ENCODE peak calls at places on chromosomes 11 and 22, in ten cellular contexts. D is colonic mucosa, K is GM12878, S is MM.1S, U is A549, F is type B pancreatic cell, I is BE2C, B is pancreas, Y is cardiac fibroblast, M is endodermal cell. Z is an unnamed sample.

GRCh38 chr11:92875473-92875872 is 94.0 kb upstream of the MTNR1B start:
- DNase-seq in S (no peak), U (no peak), F (no peak), Y (no peak), B (no peak), D (no peak), M (peak; percentile 72), K (no peak), I (no peak), Z (no peak)

GRCh38 chr11:11444027-11444799 is 91.2 kb upstream of the CSNK2A3 start:
- DNase-seq in D (no peak), U (no peak), S (no peak), M (no peak), Y (peak; percentile 38), I (no peak), K (no peak), B (no peak), F (no peak), Z (peak; percentile 8)

GRCh38 chr11:96199563-96200025 is 143.4 kb downstream of the MAML2 start:
- DNase-seq in D (no peak), Y (peak; percentile 88), U (no peak), B (no peak), S (no peak), M (no peak), K (no peak), F (no peak), I (no peak), Z (peak; percentile 28)

GRCh38 chr22:31272522-31273446 is 19.5 kb downstream of the PIK3IP1 start:
- DNase-seq in M (peak; percentile 91), K (no peak), S (peak; percentile 59), D (peak; percentile 70), F (no peak), B (peak; percentile 46), I (peak; percentile 71), Y (peak; percentile 78), U (peak; percentile 39), Z (peak; percentile 54)

GRCh38 chr22:32752868-32753520 is 48.5 kb upstream of the TIMP3 start:
- DNase-seq in D (no peak), M (no peak), K (no peak), S (no peak), Y (peak; percentile 68), B (no peak), F (no peak), I (no peak), U (no peak), Z (no peak)

GRCh38 chr11:132196928-132197327 is 826.5 kb downstream of the NTM start:
- DNase-seq in M (no peak), D (no peak), K (no peak), U (no peak), I (no peak), Y (no peak), S (no peak), B (no peak), F (no peak), Z (no peak)

GRCh38 chr11:46669606-46670243 is 30.7 kb downstream of the ARHGAP1 start:
- DNase-seq in I (no peak), F (no peak), S (no peak), U (peak; percentile 36), K (no peak), M (peak; percentile 62), D (no peak), B (no peak), Y (no peak), Z (no peak)

GRCh38 chr11:68993546-68993945 is 12.8 kb upstream of the MRGPRD start:
- DNase-seq in Y (no peak), U (no peak), B (no peak), I (no peak), F (peak; percentile 16), M (no peak), D (no peak), K (no peak), S (no peak), Z (no peak)

GRCh38 chr22:24400726-24401596 is 26.4 kb upstream of the ADORA2A start:
- DNase-seq in D (no peak), F (no peak), S (peak; percentile 45), M (no peak), I (no peak), U (no peak), Y (peak; percentile 29), K (peak; percentile 53), B (no peak), Z (peak; percentile 53)

GRCh38 chr22:24404561-24405275 is 22.7 kb upstream of the ADORA2A start:
- DNase-seq in B (peak; percentile 51), F (no peak), M (peak; percentile 26), K (no peak), Y (no peak), D (no peak), I (no peak), S (no peak), U (no peak), Z (no peak)

GRCh38 chr22:24400037-24400725 is 27.2 kb upstream of the ADORA2A start:
- DNase-seq in I (no peak), D (no peak), B (no peak), S (peak; percentile 12), F (no peak), M (no peak), K (peak; percentile 33), Y (no peak), U (no peak), Z (no peak)

GRCh38 chr22:24401824-24402434 is 25.5 kb upstream of the ADORA2A start:
- DNase-seq in M (no peak), F (no peak), I (peak; percentile 61), D (no peak), B (peak; percentile 47), Y (no peak), K (no peak), S (no peak), U (no peak), Z (no peak)

DNA sequence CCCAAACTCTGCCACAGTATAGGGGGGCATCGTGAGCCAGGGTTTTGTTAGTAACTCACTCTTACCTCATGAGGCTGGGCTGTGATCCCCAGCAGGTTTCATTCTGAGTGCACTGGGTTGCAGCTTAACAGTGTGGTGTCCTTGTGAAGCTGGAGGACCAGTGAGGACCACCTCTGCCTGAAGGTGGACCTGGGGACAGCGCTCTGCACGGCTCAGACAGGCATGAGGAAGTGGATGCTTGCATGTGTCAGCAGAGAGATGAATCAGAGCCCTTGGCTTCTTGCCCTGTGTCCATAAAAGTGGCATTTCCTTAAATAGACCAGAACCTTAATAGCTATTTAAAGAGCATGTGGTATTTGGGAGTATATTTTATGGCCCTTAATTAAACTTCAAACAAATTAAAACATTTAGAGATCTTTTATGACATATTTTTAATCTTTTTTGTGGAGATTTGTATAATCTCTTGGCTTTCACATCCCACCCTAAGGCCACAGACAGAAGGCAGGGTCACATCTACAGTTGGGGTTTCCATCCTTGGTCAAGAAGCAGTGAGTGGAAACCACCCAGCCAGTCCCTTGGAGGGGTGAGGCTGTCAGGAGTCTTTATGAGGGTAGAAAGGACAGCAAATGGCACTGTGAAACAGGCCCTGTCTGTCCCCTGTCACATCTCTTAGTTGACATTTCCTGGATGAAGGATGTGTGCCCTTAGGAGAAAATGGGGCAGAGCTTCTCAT is 24.8 kb upstream of the ADORA2A start:
- DNase-seq in F (no peak), K (peak; percentile 33), U (peak; percentile 60), S (no peak), I (peak; percentile 87), M (no peak), D (peak; percentile 95), Y (peak; percentile 91), B (peak; percentile 66), Z (peak; percentile 92)
- TF ChIP-seq CTCF in F (no peak), K (no peak), U (no peak), S (no peak), I (no peak), M (no peak), D (no peak), Y (no peak), B (no peak), Z (no peak)

GRCh38 chr11:106234794-106235193 is 157.3 kb downstream of the AASDHPPT start:
- DNase-seq in Y (no peak), B (no peak), D (no peak), I (no peak), U (no peak), F (no peak), K (peak; percentile 33), S (peak; percentile 33), M (no peak), Z (no peak)

GRCh38 chr11:106233191-106233590 is 155.7 kb downstream of the AASDHPPT start:
- DNase-seq in K (no peak), F (no peak), B (no peak), M (no peak), S (peak; percentile 17), Y (no peak), I (no peak), D (no peak), U (no peak), Z (no peak)

GRCh38 chr11:106236295-106236694 is 158.8 kb downstream of the AASDHPPT start:
- DNase-seq in B (no peak), Y (no peak), S (no peak), D (no peak), I (no peak), U (no peak), F (no peak), M (no peak), K (no peak), Z (no peak)

GRCh38 chr11:106228996-106229395 is 151.5 kb downstream of the AASDHPPT start:
- DNase-seq in B (no peak), K (no peak), U (no peak), S (no peak), D (no peak), Y (no peak), M (no peak), I (no peak), F (no peak), Z (no peak)

GRCh38 chr11:106231591-106231990 is 154.1 kb downstream of the AASDHPPT start:
- DNase-seq in I (no peak), M (peak; percentile 45), Y (peak; percentile 39), D (no peak), S (no peak), B (no peak), F (no peak), U (no peak), K (no peak), Z (no peak)
- TF ChIP-seq CTCF in I (peak; percentile 2), M (no peak), Y (peak; percentile 28), D (no peak), S (peak; percentile 4), B (no peak), F (peak; percentile 37), U (no peak), K (no peak), Z (no peak)

GRCh38 chr11:43580735-43581369 is 99.7 kb upstream of the HSD17B12 start:
- DNase-seq in B (no peak), I (peak; percentile 22), Y (peak; percentile 10), D (no peak), S (no peak), M (peak; percentile 78), U (no peak), F (no peak), K (no peak), Z (no peak)

GRCh38 chr11:43579919-43580276 is 100.6 kb upstream of the HSD17B12 start:
- DNase-seq in B (no peak), S (no peak), K (no peak), U (no peak), Y (no peak), D (no peak), F (no peak), M (no peak), I (no peak), Z (no peak)

GRCh38 chr11:43577566-43578264 is 102.8 kb upstream of the HSD17B12 start:
- DNase-seq in S (no peak), U (no peak), D (no peak), Y (no peak), F (no peak), I (no peak), K (no peak), M (no peak), B (no peak), Z (no peak)

GRCh38 chr11:43578346-43579170 is 102.0 kb upstream of the HSD17B12 start:
- DNase-seq in K (no peak), M (peak; percentile 61), F (no peak), D (no peak), Y (peak; percentile 15), S (no peak), I (no peak), U (no peak), B (no peak), Z (peak; percentile 65)

GRCh38 chr11:43579171-43579918 is 101.2 kb upstream of the HSD17B12 start:
- DNase-seq in U (peak; percentile 69), K (no peak), F (no peak), M (peak; percentile 90), I (peak; percentile 60), Y (peak; percentile 21), B (peak; percentile 75), S (no peak), D (no peak), Z (no peak)
- TF ChIP-seq CTCF in U (peak; percentile 14), K (peak; percentile 21), F (peak; percentile 67), M (peak; percentile 70), I (peak; percentile 29), Y (peak; percentile 63), B (no peak), S (peak; percentile 37), D (no peak), Z (peak; percentile 68)

DNA sequence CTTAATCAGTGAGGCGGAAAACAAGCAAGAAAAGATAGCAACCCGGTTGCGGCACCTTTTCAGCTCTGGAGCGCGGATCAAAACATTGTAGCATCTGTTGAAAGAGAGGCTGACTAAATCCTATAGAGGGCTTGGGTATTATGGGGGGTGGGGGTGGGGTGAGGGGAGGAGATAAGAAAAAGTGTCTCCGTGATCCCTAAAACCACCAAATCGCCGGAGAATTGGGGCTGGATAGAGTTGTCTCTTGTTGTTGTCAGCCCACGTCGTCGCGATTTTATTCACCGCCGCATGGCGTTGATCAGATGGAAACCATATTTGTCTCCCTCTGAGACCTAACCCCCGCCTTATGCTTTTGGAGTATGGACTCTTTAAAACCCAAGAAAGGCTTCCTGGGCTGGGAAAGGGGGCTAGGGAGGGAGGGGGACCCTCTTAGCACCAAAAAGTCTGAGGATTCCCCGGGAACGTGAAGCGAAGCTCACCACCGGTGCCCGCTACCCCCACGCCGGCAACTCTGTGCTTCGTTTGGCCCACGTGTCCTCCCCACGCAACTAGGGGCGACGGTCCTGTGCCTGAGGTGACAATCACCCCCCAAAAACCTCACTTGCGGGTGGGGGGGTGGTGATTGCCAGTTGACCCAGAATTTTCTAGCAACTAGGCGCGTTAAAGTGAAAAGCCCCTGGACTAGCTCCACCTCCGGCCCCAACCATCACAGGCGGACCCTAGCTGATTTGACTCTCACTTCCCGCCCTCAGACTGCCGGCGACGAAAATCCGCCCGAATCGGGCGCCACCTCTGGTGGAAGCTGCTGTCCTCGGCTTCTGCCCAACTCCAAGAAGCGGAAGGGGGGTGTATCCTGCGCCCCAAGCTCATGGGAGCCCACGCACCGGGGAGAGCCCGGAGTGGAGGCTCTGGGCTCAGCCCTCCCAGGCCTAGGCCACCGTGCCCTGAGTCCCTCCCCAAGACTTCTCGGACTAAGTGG is 12.8 kb downstream of the PAX6 start:
- DNase-seq in F (peak; percentile 77), Y (no peak), I (no peak), M (peak; percentile 95), U (no peak), D (no peak), K (no peak), B (no peak), S (no peak), Z (no peak)
- TF ChIP-seq CTCF in F (peak; percentile 62), Y (peak; percentile 22), I (no peak), M (peak; percentile 76), U (no peak), D (no peak), K (no peak), B (no peak), S (no peak), Z (peak; percentile 56)

Z was measured in HFFc6.